ENCODE peak calls at places on chromosomes 4 and X, in ten cellular contexts. One of them, this sample, is unnamed.

GRCh38 chr4:10715696-10716095 is 31.1 kb upstream of the CLNK start:
- DNase-seq in heart left ventricle: no peak
- DNase-seq in esophagus muscularis mucosa: no peak
- DNase-seq in adrenal gland: no peak
- DNase-seq in HepG2: no peak
- DNase-seq in ovary: no peak
- DNase-seq in endothelial cell of umbilical vein: peak
- DNase-seq in right lobe of liver: no peak
- DNase-seq in tibial nerve: no peak
- DNase-seq in spleen: no peak
- DNase-seq in this sample: no peak

GRCh38 chr4:4860803-4861591 is 1.5 kb downstream of the MSX1 start:
- DNase-seq in heart left ventricle: peak
- DNase-seq in esophagus muscularis mucosa: no peak
- DNase-seq in adrenal gland: peak
- DNase-seq in HepG2: peak
- DNase-seq in ovary: no peak
- DNase-seq in endothelial cell of umbilical vein: peak
- DNase-seq in right lobe of liver: no peak
- DNase-seq in tibial nerve: no peak
- DNase-seq in spleen: no peak
- DNase-seq in this sample: no peak

GRCh38 chr4:8548731-8549351 is 31.4 kb upstream of the GPR78 start:
- DNase-seq in heart left ventricle: no peak
- DNase-seq in esophagus muscularis mucosa: no peak
- DNase-seq in adrenal gland: no peak
- DNase-seq in HepG2: no peak
- DNase-seq in ovary: peak
- DNase-seq in endothelial cell of umbilical vein: no peak
- DNase-seq in right lobe of liver: no peak
- DNase-seq in tibial nerve: no peak
- DNase-seq in spleen: peak
- DNase-seq in this sample: no peak

GRCh38 chrX:39152106-39152649 is 350.9 kb downstream of the MID1IP1 start:
- DNase-seq in heart left ventricle: no peak
- DNase-seq in esophagus muscularis mucosa: no peak
- DNase-seq in adrenal gland: no peak
- DNase-seq in HepG2: no peak
- DNase-seq in ovary: peak
- DNase-seq in endothelial cell of umbilical vein: no peak
- DNase-seq in right lobe of liver: no peak
- DNase-seq in tibial nerve: no peak
- DNase-seq in spleen: peak
- DNase-seq in this sample: peak

GRCh38 chrX:153408221-153408721 is 3.0 kb upstream of the ZFP92 start:
- DNase-seq in heart left ventricle: no peak
- DNase-seq in esophagus muscularis mucosa: no peak
- DNase-seq in adrenal gland: no peak
- DNase-seq in HepG2: no peak
- DNase-seq in ovary: no peak
- DNase-seq in endothelial cell of umbilical vein: no peak
- DNase-seq in right lobe of liver: no peak
- DNase-seq in tibial nerve: no peak
- DNase-seq in spleen: peak
- DNase-seq in this sample: no peak

GRCh38 chr4:6371271-6371670 is 101.1 kb downstream of the PPP2R2C start:
- DNase-seq in heart left ventricle: peak
- DNase-seq in esophagus muscularis mucosa: no peak
- DNase-seq in adrenal gland: no peak
- DNase-seq in HepG2: no peak
- DNase-seq in ovary: no peak
- DNase-seq in endothelial cell of umbilical vein: no peak
- DNase-seq in right lobe of liver: no peak
- DNase-seq in tibial nerve: no peak
- DNase-seq in spleen: no peak
- DNase-seq in this sample: no peak

GRCh38 chrX:137549846-137550534 is 15.9 kb upstream of the ZIC3 start:
- DNase-seq in heart left ventricle: no peak
- DNase-seq in esophagus muscularis mucosa: no peak
- DNase-seq in adrenal gland: no peak
- DNase-seq in HepG2: no peak
- DNase-seq in ovary: no peak
- DNase-seq in endothelial cell of umbilical vein: no peak
- DNase-seq in right lobe of liver: no peak
- DNase-seq in tibial nerve: no peak
- DNase-seq in spleen: no peak
- DNase-seq in this sample: no peak

GRCh38 chrX:64894454-64895038 is 81.7 kb downstream of the ZC4H2 start:
- DNase-seq in heart left ventricle: no peak
- DNase-seq in esophagus muscularis mucosa: no peak
- DNase-seq in adrenal gland: peak
- DNase-seq in HepG2: peak
- DNase-seq in ovary: no peak
- DNase-seq in endothelial cell of umbilical vein: peak
- DNase-seq in right lobe of liver: peak
- DNase-seq in tibial nerve: no peak
- DNase-seq in spleen: no peak
- DNase-seq in this sample: peak

GRCh38 chr4:41132055-41132683 is 82.2 kb downstream of the APBB2 start:
- DNase-seq in heart left ventricle: no peak
- DNase-seq in esophagus muscularis mucosa: no peak
- DNase-seq in adrenal gland: no peak
- DNase-seq in HepG2: peak
- DNase-seq in ovary: no peak
- DNase-seq in endothelial cell of umbilical vein: no peak
- DNase-seq in right lobe of liver: peak
- DNase-seq in tibial nerve: no peak
- DNase-seq in spleen: no peak
- DNase-seq in this sample: no peak

GRCh38 chr4:86977621-86978184 is 42.9 kb downstream of the AFF1 start:
- DNase-seq in heart left ventricle: no peak
- DNase-seq in esophagus muscularis mucosa: no peak
- DNase-seq in adrenal gland: no peak
- DNase-seq in HepG2: peak
- DNase-seq in ovary: no peak
- DNase-seq in endothelial cell of umbilical vein: peak
- DNase-seq in right lobe of liver: no peak
- DNase-seq in tibial nerve: no peak
- DNase-seq in spleen: no peak
- DNase-seq in this sample: peak

GRCh38 chr4:16516796-16517413 is 290.6 kb upstream of the TAPT1 start:
- DNase-seq in heart left ventricle: no peak
- DNase-seq in esophagus muscularis mucosa: no peak
- DNase-seq in adrenal gland: peak
- DNase-seq in HepG2: no peak
- DNase-seq in ovary: peak
- DNase-seq in endothelial cell of umbilical vein: peak
- DNase-seq in right lobe of liver: no peak
- DNase-seq in tibial nerve: peak
- DNase-seq in spleen: no peak
- DNase-seq in this sample: peak

GRCh38 chrX:110915120-110915519 is 119.5 kb upstream of the CHRDL1 start:
- DNase-seq in heart left ventricle: no peak
- DNase-seq in esophagus muscularis mucosa: no peak
- DNase-seq in adrenal gland: no peak
- DNase-seq in HepG2: no peak
- DNase-seq in ovary: no peak
- DNase-seq in endothelial cell of umbilical vein: no peak
- DNase-seq in right lobe of liver: no peak
- DNase-seq in tibial nerve: peak
- DNase-seq in spleen: no peak
- DNase-seq in this sample: no peak

GRCh38 chr4:109472343-109472761 is 38.7 kb downstream of the SEC24B start:
- DNase-seq in heart left ventricle: no peak
- DNase-seq in esophagus muscularis mucosa: no peak
- DNase-seq in adrenal gland: no peak
- DNase-seq in HepG2: no peak
- DNase-seq in ovary: no peak
- DNase-seq in endothelial cell of umbilical vein: peak
- DNase-seq in right lobe of liver: no peak
- DNase-seq in tibial nerve: no peak
- DNase-seq in spleen: no peak
- DNase-seq in this sample: peak

GRCh38 chr4:185874516-185875230 is 62.7 kb upstream of the SORBS2 start:
- DNase-seq in heart left ventricle: no peak
- DNase-seq in esophagus muscularis mucosa: no peak
- DNase-seq in adrenal gland: peak
- DNase-seq in HepG2: no peak
- DNase-seq in ovary: no peak
- DNase-seq in endothelial cell of umbilical vein: peak
- DNase-seq in right lobe of liver: no peak
- DNase-seq in tibial nerve: no peak
- DNase-seq in spleen: no peak
- DNase-seq in this sample: no peak

GRCh38 chrX:140040397-140040796 is 75.1 kb upstream of the CXorf66 start:
- DNase-seq in heart left ventricle: no peak
- DNase-seq in esophagus muscularis mucosa: no peak
- DNase-seq in adrenal gland: peak
- DNase-seq in HepG2: no peak
- DNase-seq in ovary: no peak
- DNase-seq in endothelial cell of umbilical vein: no peak
- DNase-seq in right lobe of liver: no peak
- DNase-seq in tibial nerve: no peak
- DNase-seq in spleen: no peak
- DNase-seq in this sample: peak

GRCh38 chrX:7921750-7922149 is 5.5 kb downstream of the PNPLA4 start:
- DNase-seq in heart left ventricle: no peak
- DNase-seq in esophagus muscularis mucosa: no peak
- DNase-seq in adrenal gland: no peak
- DNase-seq in HepG2: no peak
- DNase-seq in ovary: no peak
- DNase-seq in endothelial cell of umbilical vein: no peak
- DNase-seq in right lobe of liver: no peak
- DNase-seq in tibial nerve: no peak
- DNase-seq in spleen: no peak
- DNase-seq in this sample: no peak

GRCh38 chrX:7925867-7926472 is 1.2 kb downstream of the PNPLA4 start:
- DNase-seq in heart left ventricle: no peak
- DNase-seq in esophagus muscularis mucosa: no peak
- DNase-seq in adrenal gland: peak
- DNase-seq in HepG2: peak
- DNase-seq in ovary: peak
- DNase-seq in endothelial cell of umbilical vein: peak
- DNase-seq in right lobe of liver: peak
- DNase-seq in tibial nerve: peak
- DNase-seq in spleen: peak
- DNase-seq in this sample: peak

GRCh38 chrX:7926914-7927258 is 327 bp downstream of the PNPLA4 start:
- DNase-seq in heart left ventricle: no peak
- DNase-seq in esophagus muscularis mucosa: no peak
- DNase-seq in adrenal gland: no peak
- DNase-seq in HepG2: no peak
- DNase-seq in ovary: no peak
- DNase-seq in endothelial cell of umbilical vein: no peak
- DNase-seq in right lobe of liver: no peak
- DNase-seq in tibial nerve: no peak
- DNase-seq in spleen: no peak
- DNase-seq in this sample: no peak

GRCh38 chrX:7926501-7926900 is 712 bp downstream of the PNPLA4 start:
- DNase-seq in heart left ventricle: no peak
- DNase-seq in esophagus muscularis mucosa: no peak
- DNase-seq in adrenal gland: no peak
- DNase-seq in HepG2: no peak
- DNase-seq in ovary: no peak
- DNase-seq in endothelial cell of umbilical vein: no peak
- DNase-seq in right lobe of liver: no peak
- DNase-seq in tibial nerve: no peak
- DNase-seq in spleen: no peak
- DNase-seq in this sample: peak

GRCh38 chrX:7927259-7928167 is at the start of gene PNPLA4:
- DNase-seq in heart left ventricle: peak
- DNase-seq in esophagus muscularis mucosa: peak
- DNase-seq in adrenal gland: peak
- DNase-seq in HepG2: peak
- DNase-seq in ovary: peak
- DNase-seq in endothelial cell of umbilical vein: peak
- DNase-seq in right lobe of liver: peak
- DNase-seq in tibial nerve: peak
- DNase-seq in spleen: peak
- DNase-seq in this sample: peak
- TF ChIP-seq POLR2A in heart left ventricle: no peak
- TF ChIP-seq POLR2A in esophagus muscularis mucosa: no peak
- TF ChIP-seq POLR2A in adrenal gland: peak
- TF ChIP-seq POLR2A in HepG2: peak
- TF ChIP-seq POLR2A in ovary: no peak
- TF ChIP-seq POLR2A in endothelial cell of umbilical vein: no peak
- TF ChIP-seq POLR2A in right lobe of liver: peak
- TF ChIP-seq POLR2A in tibial nerve: no peak
- TF ChIP-seq POLR2A in spleen: no peak
- TF ChIP-seq POLR2A in this sample: peak

GRCh38 chr4:20042769-20043168 is 208.9 kb upstream of the SLIT2 start:
- DNase-seq in heart left ventricle: no peak
- DNase-seq in esophagus muscularis mucosa: no peak
- DNase-seq in adrenal gland: no peak
- DNase-seq in HepG2: no peak
- DNase-seq in ovary: no peak
- DNase-seq in endothelial cell of umbilical vein: peak
- DNase-seq in right lobe of liver: no peak
- DNase-seq in tibial nerve: no peak
- DNase-seq in spleen: no peak
- DNase-seq in this sample: no peak
- TF ChIP-seq POLR2A in heart left ventricle: no peak
- TF ChIP-seq POLR2A in esophagus muscularis mucosa: no peak
- TF ChIP-seq POLR2A in adrenal gland: no peak
- TF ChIP-seq POLR2A in HepG2: no peak
- TF ChIP-seq POLR2A in ovary: no peak
- TF ChIP-seq POLR2A in endothelial cell of umbilical vein: no peak
- TF ChIP-seq POLR2A in right lobe of liver: no peak
- TF ChIP-seq POLR2A in tibial nerve: no peak
- TF ChIP-seq POLR2A in spleen: no peak
- TF ChIP-seq POLR2A in this sample: no peak

DNA sequence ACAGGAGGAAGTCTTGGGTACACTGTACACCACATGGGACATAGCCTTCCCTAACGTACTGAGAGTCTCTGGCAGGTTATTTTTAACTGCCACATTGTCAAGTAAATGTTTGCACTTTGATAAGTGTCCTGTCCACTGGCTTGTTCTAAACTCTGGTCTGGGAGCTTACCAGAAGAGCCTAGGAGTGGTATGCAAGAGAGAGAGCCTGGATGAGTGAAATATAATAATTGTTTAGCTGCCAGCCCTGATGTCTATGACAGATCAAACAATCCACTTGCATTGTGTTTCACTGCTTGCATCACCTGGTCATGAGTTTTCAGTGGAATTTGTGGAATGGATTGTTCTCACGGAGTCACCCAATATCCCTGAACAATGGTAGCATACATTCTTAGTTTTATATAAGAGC is 91.6 kb downstream of the SHROOM3 start:
- DNase-seq in heart left ventricle: no peak
- DNase-seq in esophagus muscularis mucosa: no peak
- DNase-seq in adrenal gland: no peak
- DNase-seq in HepG2: peak
- DNase-seq in ovary: no peak
- DNase-seq in endothelial cell of umbilical vein: no peak
- DNase-seq in right lobe of liver: no peak
- DNase-seq in tibial nerve: no peak
- DNase-seq in spleen: no peak
- DNase-seq in this sample: no peak
- TF ChIP-seq POLR2A in heart left ventricle: no peak
- TF ChIP-seq POLR2A in esophagus muscularis mucosa: no peak
- TF ChIP-seq POLR2A in adrenal gland: no peak
- TF ChIP-seq POLR2A in HepG2: no peak
- TF ChIP-seq POLR2A in ovary: no peak
- TF ChIP-seq POLR2A in endothelial cell of umbilical vein: no peak
- TF ChIP-seq POLR2A in right lobe of liver: peak
- TF ChIP-seq POLR2A in tibial nerve: no peak
- TF ChIP-seq POLR2A in spleen: no peak
- TF ChIP-seq POLR2A in this sample: no peak

GRCh38 chrX:72181178-72182125 is at the start of gene PIN4:
- DNase-seq in heart left ventricle: peak
- DNase-seq in esophagus muscularis mucosa: peak
- DNase-seq in adrenal gland: peak
- DNase-seq in HepG2: peak
- DNase-seq in ovary: peak
- DNase-seq in endothelial cell of umbilical vein: peak
- DNase-seq in right lobe of liver: peak
- DNase-seq in tibial nerve: peak
- DNase-seq in spleen: peak
- DNase-seq in this sample: peak
- TF ChIP-seq POLR2A in heart left ventricle: no peak
- TF ChIP-seq POLR2A in esophagus muscularis mucosa: no peak
- TF ChIP-seq POLR2A in adrenal gland: peak
- TF ChIP-seq POLR2A in HepG2: peak
- TF ChIP-seq POLR2A in ovary: peak
- TF ChIP-seq POLR2A in endothelial cell of umbilical vein: no peak
- TF ChIP-seq POLR2A in right lobe of liver: peak
- TF ChIP-seq POLR2A in tibial nerve: no peak
- TF ChIP-seq POLR2A in spleen: no peak
- TF ChIP-seq POLR2A in this sample: peak